ENCODE peak calls at places on chromosome 16, in seven cellular contexts. One of them, this sample, is unnamed.

GRCh38 chr16:1481906-1482835 is 6.6 kb downstream of the PTX4 start:
- DNase-seq in kidney: peak
- DNase-seq in fibroblast of mammary gland: peak
- DNase-seq in psoas muscle: no peak
- DNase-seq in heart right ventricle: no peak
- DNase-seq in HFF-Myc: no peak
- DNase-seq in left ventricle myocardium inferior: no peak
- DNase-seq in this sample: no peak

GRCh38 chr16:75244844-75245758 is 6.3 kb downstream of the BCAR1 start:
- DNase-seq in fibroblast of mammary gland: peak
- DNase-seq in heart right ventricle: peak
- DNase-seq in left ventricle myocardium inferior: peak
- DNase-seq in HFF-Myc: peak
- DNase-seq in psoas muscle: peak
- DNase-seq in kidney: peak
- DNase-seq in this sample: no peak

GRCh38 chr16:10729649-10730048 is 14.0 kb upstream of the NUBP1 start:
- DNase-seq in psoas muscle: peak
- DNase-seq in kidney: no peak
- DNase-seq in HFF-Myc: peak
- DNase-seq in heart right ventricle: no peak
- DNase-seq in fibroblast of mammary gland: peak
- DNase-seq in left ventricle myocardium inferior: no peak
- DNase-seq in this sample: no peak

GRCh38 chr16:1150511-1150982 is 2.4 kb upstream of the CACNA1H start:
- DNase-seq in HFF-Myc: peak
- DNase-seq in heart right ventricle: no peak
- DNase-seq in left ventricle myocardium inferior: no peak
- DNase-seq in fibroblast of mammary gland: peak
- DNase-seq in psoas muscle: no peak
- DNase-seq in kidney: no peak
- DNase-seq in this sample: no peak

GRCh38 chr16:11138026-11138768 is 117.8 kb downstream of the SOCS1 start:
- DNase-seq in HFF-Myc: no peak
- DNase-seq in left ventricle myocardium inferior: no peak
- DNase-seq in kidney: no peak
- DNase-seq in psoas muscle: no peak
- DNase-seq in heart right ventricle: no peak
- DNase-seq in fibroblast of mammary gland: no peak
- DNase-seq in this sample: no peak

GRCh38 chr16:55499951-55500350 is 8.9 kb upstream of the LPCAT2 start:
- DNase-seq in fibroblast of mammary gland: peak
- DNase-seq in left ventricle myocardium inferior: no peak
- DNase-seq in heart right ventricle: no peak
- DNase-seq in HFF-Myc: peak
- DNase-seq in kidney: no peak
- DNase-seq in psoas muscle: no peak
- DNase-seq in this sample: peak

GRCh38 chr16:12188674-12189249 is 212.2 kb downstream of the SNX29 start:
- DNase-seq in left ventricle myocardium inferior: no peak
- DNase-seq in HFF-Myc: no peak
- DNase-seq in psoas muscle: no peak
- DNase-seq in kidney: no peak
- DNase-seq in heart right ventricle: no peak
- DNase-seq in fibroblast of mammary gland: no peak
- DNase-seq in this sample: no peak

GRCh38 chr16:11405331-11406176 is 60.3 kb downstream of the RMI2 start:
- DNase-seq in HFF-Myc: no peak
- DNase-seq in kidney: peak
- DNase-seq in left ventricle myocardium inferior: no peak
- DNase-seq in fibroblast of mammary gland: peak
- DNase-seq in psoas muscle: no peak
- DNase-seq in heart right ventricle: no peak
- DNase-seq in this sample: peak

GRCh38 chr16:83891742-83892141 is 7.2 kb upstream of the MLYCD start:
- DNase-seq in HFF-Myc: no peak
- DNase-seq in psoas muscle: no peak
- DNase-seq in fibroblast of mammary gland: no peak
- DNase-seq in heart right ventricle: no peak
- DNase-seq in kidney: no peak
- DNase-seq in left ventricle myocardium inferior: no peak
- DNase-seq in this sample: no peak

GRCh38 chr16:1678500-1679098 is 520 bp downstream of the JPT2 start:
- DNase-seq in HFF-Myc: no peak
- DNase-seq in left ventricle myocardium inferior: no peak
- DNase-seq in heart right ventricle: peak
- DNase-seq in fibroblast of mammary gland: peak
- DNase-seq in psoas muscle: no peak
- DNase-seq in kidney: peak
- DNase-seq in this sample: no peak

GRCh38 chr16:11107781-11108465 is 148.1 kb downstream of the SOCS1 start:
- DNase-seq in HFF-Myc: no peak
- DNase-seq in kidney: peak
- DNase-seq in heart right ventricle: no peak
- DNase-seq in fibroblast of mammary gland: peak
- DNase-seq in psoas muscle: no peak
- DNase-seq in left ventricle myocardium inferior: no peak
- DNase-seq in this sample: no peak

GRCh38 chr16:52070341-52071057 is 476.4 kb downstream of the TOX3 start:
- DNase-seq in kidney: no peak
- DNase-seq in psoas muscle: no peak
- DNase-seq in fibroblast of mammary gland: no peak
- DNase-seq in heart right ventricle: no peak
- DNase-seq in HFF-Myc: no peak
- DNase-seq in left ventricle myocardium inferior: no peak
- DNase-seq in this sample: no peak

GRCh38 chr16:6949240-6949639 is 383.4 kb upstream of the RBFOX1 start:
- DNase-seq in heart right ventricle: no peak
- DNase-seq in left ventricle myocardium inferior: no peak
- DNase-seq in fibroblast of mammary gland: no peak
- DNase-seq in HFF-Myc: no peak
- DNase-seq in psoas muscle: no peak
- DNase-seq in kidney: no peak
- DNase-seq in this sample: no peak

GRCh38 chr16:31785126-31785525 is 88.5 kb upstream of the ZNF267 start:
- DNase-seq in psoas muscle: no peak
- DNase-seq in fibroblast of mammary gland: no peak
- DNase-seq in kidney: no peak
- DNase-seq in heart right ventricle: no peak
- DNase-seq in HFF-Myc: no peak
- DNase-seq in left ventricle myocardium inferior: no peak
- DNase-seq in this sample: no peak

GRCh38 chr16:19123535-19124178 is 9.9 kb downstream of the ITPRIPL2 start:
- DNase-seq in left ventricle myocardium inferior: no peak
- DNase-seq in psoas muscle: peak
- DNase-seq in heart right ventricle: no peak
- DNase-seq in fibroblast of mammary gland: no peak
- DNase-seq in kidney: no peak
- DNase-seq in HFF-Myc: no peak
- DNase-seq in this sample: no peak

GRCh38 chr16:60318486-60318885 is 1584.4 kb upstream of the GOT2 start:
- DNase-seq in HFF-Myc: no peak
- DNase-seq in fibroblast of mammary gland: no peak
- DNase-seq in psoas muscle: no peak
- DNase-seq in heart right ventricle: no peak
- DNase-seq in left ventricle myocardium inferior: no peak
- DNase-seq in kidney: no peak
- DNase-seq in this sample: no peak

GRCh38 chr16:56611281-56611833 is 3.0 kb downstream of the MT2A start:
- DNase-seq in heart right ventricle: peak
- DNase-seq in left ventricle myocardium inferior: peak
- DNase-seq in psoas muscle: peak
- DNase-seq in fibroblast of mammary gland: peak
- DNase-seq in kidney: peak
- DNase-seq in HFF-Myc: no peak
- DNase-seq in this sample: no peak

GRCh38 chr16:83686726-83687125 is 121.1 kb upstream of the HSBP1 start:
- DNase-seq in heart right ventricle: no peak
- DNase-seq in kidney: no peak
- DNase-seq in left ventricle myocardium inferior: no peak
- DNase-seq in fibroblast of mammary gland: no peak
- DNase-seq in HFF-Myc: no peak
- DNase-seq in psoas muscle: no peak
- DNase-seq in this sample: no peak

GRCh38 chr16:4404967-4405696 is 11.3 kb downstream of the CORO7 start:
- DNase-seq in kidney: peak
- DNase-seq in psoas muscle: no peak
- DNase-seq in left ventricle myocardium inferior: no peak
- DNase-seq in heart right ventricle: no peak
- DNase-seq in fibroblast of mammary gland: no peak
- DNase-seq in HFF-Myc: no peak
- DNase-seq in this sample: no peak
- TF ChIP-seq CTCF in kidney: no peak
- TF ChIP-seq CTCF in psoas muscle: no peak
- TF ChIP-seq CTCF in left ventricle myocardium inferior: no peak
- TF ChIP-seq CTCF in heart right ventricle: no peak
- TF ChIP-seq CTCF in fibroblast of mammary gland: no peak
- TF ChIP-seq CTCF in HFF-Myc: no peak
- TF ChIP-seq CTCF in this sample: no peak

DNA sequence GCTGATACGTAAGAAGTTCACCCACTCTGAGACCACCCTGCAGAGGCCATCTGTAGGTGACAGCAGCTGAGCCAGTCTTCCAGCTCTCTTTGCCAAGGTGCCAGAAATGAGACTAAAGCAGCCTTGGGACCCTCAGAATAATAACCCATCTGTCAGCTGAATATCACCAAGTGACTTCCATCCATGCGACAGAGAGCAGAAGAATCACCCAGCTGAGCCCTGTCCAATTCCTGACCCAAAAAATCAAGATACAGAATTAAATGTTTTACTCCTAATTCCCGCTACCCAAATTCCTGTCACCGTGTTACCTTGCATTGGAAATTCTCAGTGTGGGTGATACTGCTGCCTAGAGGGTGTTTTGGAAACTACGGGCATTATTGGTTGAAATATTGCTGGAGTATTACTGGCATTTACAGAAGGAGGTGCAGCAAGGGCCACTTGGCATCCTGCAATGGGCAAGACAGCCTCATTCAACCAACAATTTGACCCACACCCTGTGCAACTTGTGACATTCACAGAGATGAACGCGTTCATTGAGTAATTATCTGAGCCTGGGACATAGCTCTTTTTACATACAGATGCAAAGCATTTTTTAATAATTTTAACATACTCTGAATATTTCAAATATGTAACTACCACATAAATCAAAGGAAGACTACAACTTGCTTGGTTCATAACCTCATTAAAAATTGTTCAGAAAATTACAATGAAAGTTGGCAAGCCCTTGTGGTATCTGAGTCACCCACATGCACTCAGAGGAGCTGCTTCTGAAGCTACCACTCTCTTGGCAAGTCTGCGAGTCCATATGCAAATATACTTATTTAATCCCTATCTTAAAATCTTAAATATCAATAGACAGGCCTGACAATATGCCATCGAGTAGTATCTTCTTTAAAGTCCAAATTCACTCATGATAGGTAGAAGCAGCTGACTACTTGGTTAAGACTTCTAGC is 126.6 kb downstream of the C16orf95 start:
- DNase-seq in kidney: no peak
- DNase-seq in fibroblast of mammary gland: peak
- DNase-seq in psoas muscle: no peak
- DNase-seq in left ventricle myocardium inferior: no peak
- DNase-seq in heart right ventricle: no peak
- DNase-seq in HFF-Myc: no peak
- DNase-seq in this sample: no peak
- TF ChIP-seq CTCF in kidney: no peak
- TF ChIP-seq CTCF in fibroblast of mammary gland: peak
- TF ChIP-seq CTCF in psoas muscle: no peak
- TF ChIP-seq CTCF in left ventricle myocardium inferior: no peak
- TF ChIP-seq CTCF in heart right ventricle: no peak
- TF ChIP-seq CTCF in HFF-Myc: no peak
- TF ChIP-seq CTCF in this sample: no peak

GRCh38 chr16:71303938-71304337 is 14.7 kb upstream of the CMTR2 start:
- DNase-seq in kidney: no peak
- DNase-seq in HFF-Myc: no peak
- DNase-seq in fibroblast of mammary gland: no peak
- DNase-seq in left ventricle myocardium inferior: no peak
- DNase-seq in psoas muscle: no peak
- DNase-seq in heart right ventricle: no peak
- DNase-seq in this sample: no peak
- TF ChIP-seq CTCF in kidney: no peak
- TF ChIP-seq CTCF in HFF-Myc: no peak
- TF ChIP-seq CTCF in fibroblast of mammary gland: no peak
- TF ChIP-seq CTCF in left ventricle myocardium inferior: no peak
- TF ChIP-seq CTCF in psoas muscle: no peak
- TF ChIP-seq CTCF in heart right ventricle: no peak
- TF ChIP-seq CTCF in this sample: no peak

GRCh38 chr16:79599256-79599836 is 1.2 kb downstream of the MAF start:
- DNase-seq in HFF-Myc: no peak
- DNase-seq in left ventricle myocardium inferior: peak
- DNase-seq in heart right ventricle: peak
- DNase-seq in kidney: peak
- DNase-seq in fibroblast of mammary gland: no peak
- DNase-seq in psoas muscle: peak
- DNase-seq in this sample: peak

GRCh38 chr16:79599837-79600635 is 501 bp downstream of the MAF start:
- DNase-seq in fibroblast of mammary gland: no peak
- DNase-seq in heart right ventricle: peak
- DNase-seq in left ventricle myocardium inferior: peak
- DNase-seq in kidney: peak
- DNase-seq in HFF-Myc: no peak
- DNase-seq in psoas muscle: peak
- DNase-seq in this sample: no peak

GRCh38 chr16:79597775-79598174 is 2.8 kb downstream of the MAF start:
- DNase-seq in HFF-Myc: no peak
- DNase-seq in kidney: no peak
- DNase-seq in heart right ventricle: no peak
- DNase-seq in fibroblast of mammary gland: no peak
- DNase-seq in psoas muscle: no peak
- DNase-seq in left ventricle myocardium inferior: no peak
- DNase-seq in this sample: no peak

GRCh38 chr16:79597277-79597676 is 3.3 kb downstream of the MAF start:
- DNase-seq in left ventricle myocardium inferior: no peak
- DNase-seq in fibroblast of mammary gland: no peak
- DNase-seq in HFF-Myc: no peak
- DNase-seq in heart right ventricle: no peak
- DNase-seq in kidney: no peak
- DNase-seq in psoas muscle: no peak
- DNase-seq in this sample: no peak

DNA sequence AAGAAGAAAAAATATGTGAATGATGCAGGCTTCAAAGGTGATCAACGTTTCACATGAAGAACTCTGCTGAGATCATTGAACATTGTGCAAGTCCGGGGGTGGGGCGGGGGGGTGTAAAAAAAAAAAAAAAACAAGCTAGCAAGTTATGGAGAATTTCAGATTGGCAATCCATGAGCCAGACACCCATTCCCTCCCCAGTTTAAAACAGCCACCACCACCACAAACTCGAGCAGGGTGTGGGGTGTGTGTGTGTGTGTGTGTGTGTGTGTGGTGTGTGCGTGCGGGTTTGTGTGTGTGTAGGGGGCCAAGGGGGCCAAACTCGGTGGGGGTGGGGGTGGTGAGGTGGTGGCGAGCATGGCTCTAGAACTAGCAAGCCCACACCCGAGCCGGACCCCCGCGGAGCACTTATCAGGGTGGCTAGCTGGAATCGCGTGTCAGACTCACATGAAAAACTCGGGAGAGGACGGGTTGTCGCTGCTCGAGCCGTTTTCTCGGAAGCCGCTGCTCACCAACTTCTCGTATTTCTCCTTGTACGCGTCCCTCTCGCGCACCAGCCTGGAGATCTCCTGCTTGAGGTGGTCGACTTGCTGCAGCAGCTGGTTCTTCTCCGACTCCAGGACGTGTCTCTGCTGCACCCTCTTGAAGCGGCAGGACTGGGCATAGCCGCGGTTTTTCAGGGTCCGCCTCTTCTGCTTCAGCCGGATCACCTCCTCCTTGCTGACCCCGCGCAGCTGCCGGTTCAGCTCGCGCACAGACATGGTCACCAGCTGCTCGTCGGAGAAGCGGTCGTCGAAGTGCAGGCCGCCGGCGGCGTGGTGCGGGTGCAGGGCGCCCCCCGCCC is 2.0 kb downstream of the MAF start:
- DNase-seq in fibroblast of mammary gland: peak
- DNase-seq in left ventricle myocardium inferior: peak
- DNase-seq in kidney: peak
- DNase-seq in heart right ventricle: peak
- DNase-seq in HFF-Myc: no peak
- DNase-seq in psoas muscle: peak
- DNase-seq in this sample: no peak
- TF ChIP-seq CTCF in fibroblast of mammary gland: no peak
- TF ChIP-seq CTCF in left ventricle myocardium inferior: peak
- TF ChIP-seq CTCF in kidney: no peak
- TF ChIP-seq CTCF in heart right ventricle: peak
- TF ChIP-seq CTCF in HFF-Myc: no peak
- TF ChIP-seq CTCF in psoas muscle: peak
- TF ChIP-seq CTCF in this sample: no peak

This sample was measured in GM10248.